ENCODE peak calls at places on chromosomes 3 and 15, in nine cellular contexts. I is NCI-H526; T is activated CD4-positive, CD25-positive, alpha-beta regulatory T cell; G is T-helper 9 cell; B is anterior cingulate cortex; Q is fibroblast of gingiva; K is nephron progenitor cell; E is gastrocnemius medialis; F is HFFc6. W is an unnamed sample.

GRCh38 chr3:41045491-41045890 is 153.8 kb upstream of the CTNNB1 start:
- DNase-seq in I (no peak), T (no peak), G (no peak), B (no peak), Q (no peak), K (no peak), E (no peak), F (no peak), W (no peak)

GRCh38 chr3:18987862-18988447 is 160.4 kb upstream of the KCNH8 start:
- DNase-seq in I (no peak), T (no peak), G (no peak), B (no peak), Q (no peak), K (no peak), E (no peak), F (no peak), W (no peak)

GRCh38 chr3:126142652-126143051 is 37.7 kb downstream of the ALDH1L1 start:
- DNase-seq in I (no peak), T (no peak), G (no peak), B (no peak), Q (no peak), K (no peak), E (no peak), F (no peak), W (no peak)

GRCh38 chr3:109685084-109686079 is 348.0 kb upstream of the DPPA4 start:
- DNase-seq in I (no peak), T (no peak), G (no peak), B (no peak), Q (peak), K (no peak), E (peak), F (peak), W (peak)

GRCh38 chr3:127254730-127255129 is 33.1 kb downstream of the PRR20G start:
- DNase-seq in I (peak), T (no peak), G (no peak), B (no peak), Q (no peak), K (no peak), E (no peak), F (no peak), W (no peak)

GRCh38 chr3:141237701-141238521 is 6.3 kb downstream of the PXYLP1 start:
- DNase-seq in I (no peak), T (no peak), G (no peak), B (no peak), Q (no peak), K (no peak), E (peak), F (no peak), W (no peak)

GRCh38 chr15:101000271-101000681 is 81.1 kb downstream of the LRRK1 start:
- DNase-seq in I (no peak), T (no peak), G (no peak), B (no peak), Q (no peak), K (no peak), E (no peak), F (peak), W (peak)

GRCh38 chr15:58438956-58439355 is 7.2 kb downstream of the LIPC start:
- DNase-seq in I (peak), T (no peak), G (no peak), B (no peak), Q (peak), K (peak), E (peak), F (peak), W (no peak)

GRCh38 chr15:76968310-76968709 is 26.6 kb upstream of the PSTPIP1 start:
- DNase-seq in I (no peak), T (no peak), G (no peak), B (no peak), Q (no peak), K (no peak), E (no peak), F (peak), W (no peak)

GRCh38 chr3:23800731-23801130 is 5.0 kb upstream of the UBE2E1 start:
- DNase-seq in I (peak), T (no peak), G (no peak), B (no peak), Q (peak), K (no peak), E (no peak), F (no peak), W (peak)

GRCh38 chr15:62165029-62165792 is at the start of gene C2CD4B:
- DNase-seq in I (peak), T (no peak), G (peak), B (no peak), Q (no peak), K (peak), E (no peak), F (no peak), W (peak)

GRCh38 chr15:88512606-88513005 is 33.9 kb downstream of the DET1 start:
- DNase-seq in I (no peak), T (no peak), G (no peak), B (no peak), Q (no peak), K (no peak), E (no peak), F (peak), W (no peak)

GRCh38 chr15:38683382-38684242 is 119.0 kb upstream of the RASGRP1 start:
- DNase-seq in I (peak), T (peak), G (peak), B (no peak), Q (no peak), K (peak), E (peak), F (peak), W (peak)

GRCh38 chr3:48404440-48405342 is 25.2 kb downstream of the PLXNB1 start:
- DNase-seq in I (no peak), T (no peak), G (no peak), B (no peak), Q (no peak), K (no peak), E (peak), F (no peak), W (no peak)

GRCh38 chr3:160982497-160982896 is 122.7 kb downstream of the B3GALNT1 start:
- DNase-seq in I (no peak), T (no peak), G (no peak), B (no peak), Q (no peak), K (no peak), E (no peak), F (no peak), W (no peak)

GRCh38 chr15:48954538-48954937 is 9.2 kb downstream of the SHC4 start:
- DNase-seq in I (no peak), T (no peak), G (no peak), B (no peak), Q (peak), K (no peak), E (no peak), F (peak), W (peak)

GRCh38 chr3:190504354-190505125 is 9.3 kb upstream of the IL1RAP start:
- DNase-seq in I (peak), T (no peak), G (no peak), B (no peak), Q (no peak), K (no peak), E (no peak), F (no peak), W (no peak)

GRCh38 chr3:51933471-51934138 is 8.1 kb downstream of the RRP9 start:
- DNase-seq in I (no peak), T (no peak), G (no peak), B (no peak), Q (no peak), K (no peak), E (no peak), F (no peak), W (no peak)

GRCh38 chr3:160671231-160671630 is 5.7 kb upstream of the ARL14 start:
- DNase-seq in I (no peak), T (no peak), G (no peak), B (no peak), Q (peak), K (no peak), E (no peak), F (no peak), W (no peak)

GRCh38 chr3:10315771-10316344 is 5.1 kb downstream of the SEC13 start:
- DNase-seq in I (no peak), T (no peak), G (no peak), B (no peak), Q (no peak), K (no peak), E (no peak), F (no peak), W (no peak)

GRCh38 chr3:197363553-197364409 is 65.4 kb upstream of the DLG1 start:
- DNase-seq in I (no peak), T (no peak), G (no peak), B (no peak), Q (no peak), K (no peak), E (no peak), F (no peak), W (no peak)

GRCh38 chr15:31563421-31563820 is 236.8 kb downstream of the KLF13 start:
- DNase-seq in I (no peak), T (no peak), G (no peak), B (no peak), Q (no peak), K (no peak), E (no peak), F (no peak), W (no peak)

GRCh38 chr3:66499881-66500574 is 794 bp downstream of the LRIG1 start:
- DNase-seq in I (peak), T (peak), G (peak), B (no peak), Q (peak), K (peak), E (peak), F (no peak), W (no peak)

GRCh38 chr3:15628967-15629366 is 27.4 kb downstream of the BTD start:
- DNase-seq in I (no peak), T (no peak), G (no peak), B (no peak), Q (no peak), K (no peak), E (no peak), F (no peak), W (no peak)

GRCh38 chr3:24513463-24513862 is 18.8 kb upstream of the THRB start:
- DNase-seq in I (no peak), T (no peak), G (no peak), B (no peak), Q (peak), K (no peak), E (no peak), F (no peak), W (no peak)

GRCh38 chr3:128517648-128518047 is 24.6 kb upstream of the GATA2 start:
- DNase-seq in I (no peak), T (no peak), G (no peak), B (no peak), Q (no peak), K (no peak), E (no peak), F (no peak), W (no peak)

GRCh38 chr3:168884353-168884903 is 779.1 kb downstream of the MECOM start:
- DNase-seq in I (peak), T (no peak), G (no peak), B (no peak), Q (peak), K (no peak), E (no peak), F (peak), W (peak)

GRCh38 chr3:133488785-133489367 is 84.6 kb upstream of the CDV3 start:
- DNase-seq in I (peak), T (no peak), G (no peak), B (no peak), Q (peak), K (no peak), E (no peak), F (peak), W (peak)

GRCh38 chr3:106296111-106296510 is 427.3 kb upstream of the CBLB start:
- DNase-seq in I (peak), T (no peak), G (no peak), B (no peak), Q (no peak), K (no peak), E (no peak), F (no peak), W (no peak)

GRCh38 chr15:28114721-28115622 is 15.9 kb upstream of the OCA2 start:
- DNase-seq in I (no peak), T (no peak), G (no peak), B (no peak), Q (no peak), K (no peak), E (no peak), F (no peak), W (no peak)